ENCODE peak calls at places on chromosomes 2 and 18, in nine cellular contexts. One of them, this sample, is unnamed.

GRCh38 chr18:2325308-2325849 is 245.9 kb downstream of the METTL4 start:
- DNase-seq in adipocyte: peak; percentile 7
- DNase-seq in adrenal gland: no peak
- DNase-seq in iPS DF 6.9: no peak
- DNase-seq in heart left ventricle: no peak
- DNase-seq in neuronal stem cell: no peak
- DNase-seq in HCT116: no peak
- DNase-seq in upper lobe of right lung: no peak
- DNase-seq in OCI-LY7: no peak
- DNase-seq in this sample: peak; percentile 14

GRCh38 chr2:6554403-6554802 is 311.3 kb downstream of the CMPK2 start:
- DNase-seq in heart left ventricle: no peak
- DNase-seq in OCI-LY7: no peak
- DNase-seq in HCT116: no peak
- DNase-seq in adrenal gland: no peak
- DNase-seq in adipocyte: no peak
- DNase-seq in neuronal stem cell: no peak
- DNase-seq in upper lobe of right lung: no peak
- DNase-seq in iPS DF 6.9: no peak
- DNase-seq in this sample: no peak

GRCh38 chr2:197108758-197109157 is 182.3 kb upstream of the PGAP1 start:
- DNase-seq in iPS DF 6.9: no peak
- DNase-seq in adrenal gland: peak; percentile 93
- DNase-seq in heart left ventricle: peak; percentile 78
- DNase-seq in neuronal stem cell: no peak
- DNase-seq in OCI-LY7: no peak
- DNase-seq in adipocyte: no peak
- DNase-seq in upper lobe of right lung: no peak
- DNase-seq in HCT116: no peak
- DNase-seq in this sample: no peak

GRCh38 chr2:100767224-100767653 is 52.7 kb upstream of the NPAS2 start:
- DNase-seq in upper lobe of right lung: no peak
- DNase-seq in adipocyte: peak; percentile 64
- DNase-seq in adrenal gland: no peak
- DNase-seq in neuronal stem cell: no peak
- DNase-seq in HCT116: peak; percentile 49
- DNase-seq in heart left ventricle: no peak
- DNase-seq in iPS DF 6.9: no peak
- DNase-seq in OCI-LY7: no peak
- DNase-seq in this sample: peak; percentile 36

GRCh38 chr2:189997016-189997415 is 65.5 kb downstream of the MSTN start:
- DNase-seq in adrenal gland: no peak
- DNase-seq in upper lobe of right lung: no peak
- DNase-seq in OCI-LY7: no peak
- DNase-seq in iPS DF 6.9: no peak
- DNase-seq in heart left ventricle: no peak
- DNase-seq in HCT116: no peak
- DNase-seq in adipocyte: no peak
- DNase-seq in neuronal stem cell: no peak
- DNase-seq in this sample: no peak

GRCh38 chr18:63238711-63239110 is 80.9 kb downstream of the BCL2 start:
- DNase-seq in heart left ventricle: no peak
- DNase-seq in upper lobe of right lung: no peak
- DNase-seq in adrenal gland: no peak
- DNase-seq in neuronal stem cell: peak; percentile 17
- DNase-seq in iPS DF 6.9: no peak
- DNase-seq in OCI-LY7: no peak
- DNase-seq in adipocyte: no peak
- DNase-seq in HCT116: no peak
- DNase-seq in this sample: no peak

GRCh38 chr2:136116813-136117390 is 1.0 kb downstream of the CXCR4 start:
- DNase-seq in neuronal stem cell: peak; percentile 15
- DNase-seq in HCT116: no peak
- DNase-seq in adrenal gland: peak; percentile 57
- DNase-seq in OCI-LY7: peak; percentile 92
- DNase-seq in heart left ventricle: peak; percentile 32
- DNase-seq in upper lobe of right lung: peak; percentile 80
- DNase-seq in adipocyte: no peak
- DNase-seq in iPS DF 6.9: no peak
- DNase-seq in this sample: peak; percentile 37

GRCh38 chr2:241617431-241618154 is 19.4 kb downstream of the THAP4 start:
- DNase-seq in adipocyte: no peak
- DNase-seq in adrenal gland: no peak
- DNase-seq in heart left ventricle: peak; percentile 75
- DNase-seq in iPS DF 6.9: no peak
- DNase-seq in neuronal stem cell: no peak
- DNase-seq in HCT116: no peak
- DNase-seq in OCI-LY7: peak; percentile 80
- DNase-seq in upper lobe of right lung: no peak
- DNase-seq in this sample: peak; percentile 41

GRCh38 chr18:13400636-13401315 is 182.2 kb downstream of the LDLRAD4 start:
- DNase-seq in neuronal stem cell: no peak
- DNase-seq in HCT116: no peak
- DNase-seq in upper lobe of right lung: no peak
- DNase-seq in adipocyte: no peak
- DNase-seq in adrenal gland: no peak
- DNase-seq in iPS DF 6.9: no peak
- DNase-seq in OCI-LY7: no peak
- DNase-seq in heart left ventricle: no peak
- DNase-seq in this sample: no peak

GRCh38 chr2:72995420-72996151 is 75.9 kb downstream of the SFXN5 start:
- DNase-seq in neuronal stem cell: peak; percentile 79
- DNase-seq in adipocyte: no peak
- DNase-seq in heart left ventricle: no peak
- DNase-seq in iPS DF 6.9: no peak
- DNase-seq in upper lobe of right lung: peak; percentile 46
- DNase-seq in OCI-LY7: no peak
- DNase-seq in HCT116: no peak
- DNase-seq in adrenal gland: no peak
- DNase-seq in this sample: no peak

GRCh38 chr2:66962625-66963207 is 434.4 kb upstream of the ETAA1 start:
- DNase-seq in HCT116: no peak
- DNase-seq in adipocyte: no peak
- DNase-seq in iPS DF 6.9: no peak
- DNase-seq in upper lobe of right lung: no peak
- DNase-seq in OCI-LY7: no peak
- DNase-seq in adrenal gland: no peak
- DNase-seq in heart left ventricle: no peak
- DNase-seq in neuronal stem cell: peak; percentile 12
- DNase-seq in this sample: peak; percentile 84

GRCh38 chr18:38256366-38256765 is 690.8 kb upstream of the CELF4 start:
- DNase-seq in neuronal stem cell: no peak
- DNase-seq in upper lobe of right lung: no peak
- DNase-seq in adrenal gland: no peak
- DNase-seq in adipocyte: no peak
- DNase-seq in iPS DF 6.9: no peak
- DNase-seq in HCT116: no peak
- DNase-seq in heart left ventricle: no peak
- DNase-seq in OCI-LY7: no peak
- DNase-seq in this sample: no peak

GRCh38 chr2:152352616-152353015 is 17.6 kb downstream of the FMNL2 start:
- DNase-seq in iPS DF 6.9: no peak
- DNase-seq in upper lobe of right lung: no peak
- DNase-seq in heart left ventricle: no peak
- DNase-seq in neuronal stem cell: no peak
- DNase-seq in HCT116: no peak
- DNase-seq in OCI-LY7: no peak
- DNase-seq in adipocyte: no peak
- DNase-seq in adrenal gland: no peak
- DNase-seq in this sample: no peak

GRCh38 chr2:181117176-181117925 is 136.9 kb downstream of the UBE2E3 start:
- DNase-seq in iPS DF 6.9: no peak
- DNase-seq in adipocyte: no peak
- DNase-seq in neuronal stem cell: no peak
- DNase-seq in HCT116: no peak
- DNase-seq in adrenal gland: no peak
- DNase-seq in heart left ventricle: no peak
- DNase-seq in upper lobe of right lung: no peak
- DNase-seq in OCI-LY7: no peak
- DNase-seq in this sample: no peak

GRCh38 chr2:226641008-226641407 is 158.6 kb downstream of the IRS1 start:
- DNase-seq in HCT116: no peak
- DNase-seq in upper lobe of right lung: no peak
- DNase-seq in adipocyte: no peak
- DNase-seq in OCI-LY7: no peak
- DNase-seq in heart left ventricle: no peak
- DNase-seq in neuronal stem cell: no peak
- DNase-seq in adrenal gland: no peak
- DNase-seq in iPS DF 6.9: no peak
- DNase-seq in this sample: no peak

GRCh38 chr2:231791107-231791506 is 4.9 kb downstream of the COPS7B start:
- DNase-seq in heart left ventricle: no peak
- DNase-seq in adrenal gland: no peak
- DNase-seq in iPS DF 6.9: no peak
- DNase-seq in upper lobe of right lung: no peak
- DNase-seq in adipocyte: no peak
- DNase-seq in HCT116: no peak
- DNase-seq in neuronal stem cell: no peak
- DNase-seq in OCI-LY7: no peak
- DNase-seq in this sample: no peak
- H3K36me3 ChIP-seq in heart left ventricle: peaks cover 14% of the 10 kb centered on the region
- H3K36me3 ChIP-seq in adrenal gland: no peaks in the 10 kb centered on the region
- H3K36me3 ChIP-seq in iPS DF 6.9: peaks cover 1% of the 10 kb centered on the region
- H3K36me3 ChIP-seq in upper lobe of right lung: peaks cover 70% of the 10 kb centered on the region
- H3K36me3 ChIP-seq in adipocyte: peaks cover 41% of the 10 kb centered on the region
- H3K36me3 ChIP-seq in HCT116: peaks cover 30% of the 10 kb centered on the region
- H3K36me3 ChIP-seq in neuronal stem cell: peaks cover 28% of the 10 kb centered on the region
- H3K36me3 ChIP-seq in OCI-LY7: peaks cover 69% of the 10 kb centered on the region
- H3K36me3 ChIP-seq in this sample: peaks cover 7% of the 10 kb centered on the region

GRCh38 chr2:13714466-13714865 is 918.1 kb upstream of the LRATD1 start:
- DNase-seq in heart left ventricle: no peak
- DNase-seq in OCI-LY7: no peak
- DNase-seq in adipocyte: no peak
- DNase-seq in iPS DF 6.9: no peak
- DNase-seq in neuronal stem cell: no peak
- DNase-seq in upper lobe of right lung: no peak
- DNase-seq in HCT116: no peak
- DNase-seq in adrenal gland: no peak
- DNase-seq in this sample: no peak

DNA sequence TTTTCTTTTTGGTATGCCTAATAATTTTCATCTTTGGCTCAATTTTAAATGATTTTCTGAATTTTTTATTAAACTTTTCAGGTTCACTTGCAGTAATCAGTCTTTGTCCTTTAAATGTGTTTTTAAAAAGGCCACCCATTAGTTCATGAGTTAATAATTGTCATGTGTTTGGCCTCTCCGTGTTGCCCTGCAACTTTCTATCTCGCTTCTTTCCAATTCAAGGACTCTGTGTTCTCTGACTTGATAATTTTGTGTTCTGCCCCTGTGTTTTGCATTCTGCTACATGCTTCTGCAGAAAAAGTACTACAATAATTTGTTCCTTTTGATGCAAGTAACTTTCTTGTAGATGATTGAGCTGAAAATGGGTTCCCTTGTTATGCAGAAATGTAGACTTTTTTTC is 921.4 kb upstream of the LRATD1 start:
- DNase-seq in OCI-LY7: no peak
- DNase-seq in heart left ventricle: no peak
- DNase-seq in adrenal gland: no peak
- DNase-seq in neuronal stem cell: no peak
- DNase-seq in upper lobe of right lung: no peak
- DNase-seq in HCT116: no peak
- DNase-seq in iPS DF 6.9: no peak
- DNase-seq in adipocyte: no peak
- DNase-seq in this sample: no peak
- H3K9me3 ChIP-seq in OCI-LY7: no peaks in the 10 kb centered on the region
- H3K9me3 ChIP-seq in heart left ventricle: no peaks in the 10 kb centered on the region
- H3K9me3 ChIP-seq in adrenal gland: no peaks in the 10 kb centered on the region
- H3K9me3 ChIP-seq in neuronal stem cell: no peaks in the 10 kb centered on the region
- H3K9me3 ChIP-seq in upper lobe of right lung: no peaks in the 10 kb centered on the region
- H3K9me3 ChIP-seq in HCT116: peaks cover 17% of the 10 kb centered on the region
- H3K9me3 ChIP-seq in iPS DF 6.9: no peaks in the 10 kb centered on the region
- H3K9me3 ChIP-seq in adipocyte: no peaks in the 10 kb centered on the region
- H3K9me3 ChIP-seq in this sample: no peaks in the 10 kb centered on the region

DNA sequence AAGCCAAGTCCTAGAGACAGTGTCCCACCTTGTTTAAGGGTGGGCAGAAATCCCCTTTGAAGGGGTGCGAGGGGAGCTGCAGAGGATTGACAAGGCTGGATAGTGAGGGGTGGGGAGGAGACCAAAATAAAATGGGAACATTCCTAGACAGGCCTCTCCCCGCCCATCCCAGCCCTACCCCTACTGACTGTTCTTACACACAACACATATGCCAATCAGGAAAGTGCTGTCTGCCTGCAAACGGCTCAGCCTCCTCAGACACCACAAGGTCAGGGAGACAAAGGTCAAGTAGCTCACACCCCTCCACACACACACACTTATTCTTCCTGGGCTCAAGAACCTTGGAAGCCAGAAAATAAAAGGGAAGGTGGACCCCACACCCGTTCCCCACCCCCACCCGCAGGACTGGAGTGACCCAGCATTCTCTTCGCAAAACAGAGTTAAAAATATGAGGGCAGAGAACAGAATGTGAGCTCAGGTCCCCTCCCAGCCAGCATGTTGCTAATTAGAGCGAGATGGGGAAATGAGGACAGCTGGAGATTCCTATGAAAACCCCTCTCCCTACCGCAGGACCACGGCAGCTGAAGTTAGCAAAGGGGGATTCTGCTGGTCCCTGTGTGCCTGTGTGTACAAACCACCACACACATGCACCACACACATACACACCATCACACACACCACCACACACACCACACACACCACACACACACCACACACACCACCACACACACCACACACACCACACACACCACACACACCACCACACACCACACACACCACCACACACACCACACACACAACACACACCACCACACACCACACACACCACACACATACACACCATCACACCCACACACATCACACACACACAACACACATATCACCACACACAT is 197.8 kb downstream of the TNS1 start:
- DNase-seq in upper lobe of right lung: peak; percentile 36
- DNase-seq in neuronal stem cell: no peak
- DNase-seq in OCI-LY7: no peak
- DNase-seq in adipocyte: peak; percentile 34
- DNase-seq in HCT116: no peak
- DNase-seq in iPS DF 6.9: no peak
- DNase-seq in heart left ventricle: no peak
- DNase-seq in adrenal gland: no peak
- DNase-seq in this sample: no peak
- H3K4me1 ChIP-seq in upper lobe of right lung: peaks cover 24% of the 10 kb centered on the region
- H3K4me1 ChIP-seq in neuronal stem cell: peaks cover 9% of the 10 kb centered on the region
- H3K4me1 ChIP-seq in OCI-LY7: no peaks in the 10 kb centered on the region
- H3K4me1 ChIP-seq in adipocyte: peaks cover 26% of the 10 kb centered on the region
- H3K4me1 ChIP-seq in HCT116: no peaks in the 10 kb centered on the region
- H3K4me1 ChIP-seq in iPS DF 6.9: peaks cover 3% of the 10 kb centered on the region
- H3K4me1 ChIP-seq in heart left ventricle: peaks cover 81% of the 10 kb centered on the region
- H3K4me1 ChIP-seq in adrenal gland: peaks cover 34% of the 10 kb centered on the region
- H3K4me1 ChIP-seq in this sample: peaks cover 6% of the 10 kb centered on the region

DNA sequence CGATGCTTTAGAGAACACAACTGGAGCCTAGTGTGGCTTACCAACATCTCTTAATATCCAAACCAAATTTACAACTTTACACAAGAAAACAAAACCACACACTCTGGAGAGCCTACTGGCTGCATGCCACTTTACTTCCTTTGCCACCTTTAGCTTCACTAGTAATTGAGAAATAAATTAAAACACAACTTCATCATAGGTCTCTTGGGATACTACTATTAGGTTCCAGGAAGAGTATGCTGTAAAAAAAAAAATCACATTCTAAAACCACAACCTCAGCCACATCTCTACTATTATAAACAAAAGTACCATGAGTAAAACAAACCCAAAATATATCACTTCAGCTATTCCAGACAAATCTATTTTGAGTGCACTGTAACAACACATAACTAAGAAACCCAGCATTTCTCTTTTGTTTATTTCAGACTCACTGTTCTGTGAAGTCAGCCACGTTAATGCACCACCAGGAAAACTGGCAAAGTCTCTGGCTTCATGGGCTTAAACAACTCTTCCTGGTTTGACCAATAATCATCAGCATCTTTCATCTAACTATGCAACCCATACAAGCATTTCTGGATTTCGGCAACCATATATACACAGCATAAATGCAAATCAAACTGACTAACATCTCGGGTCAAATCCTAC is 59.1 kb downstream of the REV1 start:
- DNase-seq in OCI-LY7: no peak
- DNase-seq in adrenal gland: no peak
- DNase-seq in heart left ventricle: no peak
- DNase-seq in HCT116: no peak
- DNase-seq in adipocyte: peak; percentile 78
- DNase-seq in iPS DF 6.9: no peak
- DNase-seq in upper lobe of right lung: no peak
- DNase-seq in neuronal stem cell: no peak
- DNase-seq in this sample: peak; percentile 21
- H3K36me3 ChIP-seq in OCI-LY7: peaks cover 77% of the 10 kb centered on the region
- H3K36me3 ChIP-seq in adrenal gland: no peaks in the 10 kb centered on the region
- H3K36me3 ChIP-seq in heart left ventricle: no peaks in the 10 kb centered on the region
- H3K36me3 ChIP-seq in HCT116: peaks cover 13% of the 10 kb centered on the region
- H3K36me3 ChIP-seq in adipocyte: peaks cover 45% of the 10 kb centered on the region
- H3K36me3 ChIP-seq in iPS DF 6.9: peaks cover 2% of the 10 kb centered on the region
- H3K36me3 ChIP-seq in upper lobe of right lung: peaks cover 77% of the 10 kb centered on the region
- H3K36me3 ChIP-seq in neuronal stem cell: peaks cover 12% of the 10 kb centered on the region
- H3K36me3 ChIP-seq in this sample: peaks cover 45% of the 10 kb centered on the region